ENCODE peak calls at places on chromosomes 12 and 14, in six cellular contexts. P is skeletal muscle cell, X is astrocyte, Q is aorta, D is stomach, Z is OCI-LY7. H is an unnamed sample.

GRCh38 chr14:76919811-76920571 is 93.8 kb downstream of the LRRC74A start:
- DNase-seq in P (peak), X (peak), Q (peak), D (peak), Z (no peak), H (no peak)

GRCh38 chr12:27460471-27460978 is 14.0 kb downstream of the SMCO2 start:
- DNase-seq in P (no peak), X (peak), Q (no peak), D (no peak), Z (no peak), H (no peak)

GRCh38 chr12:51025182-51025747 is 919 bp downstream of the SLC11A2 start:
- DNase-seq in P (no peak), X (no peak), Q (no peak), D (no peak), Z (no peak), H (no peak)

GRCh38 chr14:52328286-52328685 is 14.2 kb downstream of the PTGER2 start:
- DNase-seq in P (no peak), X (peak), Q (no peak), D (no peak), Z (no peak), H (no peak)

GRCh38 chr14:51067306-51067705 is 27.6 kb downstream of the TRIM9 start:
- DNase-seq in P (no peak), X (no peak), Q (no peak), D (no peak), Z (no peak), H (no peak)

GRCh38 chr14:92956961-92957360 is 34.0 kb downstream of the CHGA start:
- DNase-seq in P (no peak), X (no peak), Q (peak), D (no peak), Z (no peak), H (no peak)

GRCh38 chr12:76264617-76265016 is 83.6 kb downstream of the BBS10 start:
- DNase-seq in P (no peak), X (no peak), Q (no peak), D (no peak), Z (no peak), H (peak)

GRCh38 chr14:69153848-69154208 is 909 bp upstream of the DCAF5 start:
- DNase-seq in P (no peak), X (peak), Q (no peak), D (no peak), Z (peak), H (no peak)

GRCh38 chr12:59084758-59085383 is 164.6 kb upstream of the LRIG3 start:
- DNase-seq in P (no peak), X (peak), Q (no peak), D (no peak), Z (no peak), H (no peak)

GRCh38 chr14:74577948-74578275 is 34.1 kb downstream of the LTBP2 start:
- DNase-seq in P (no peak), X (no peak), Q (peak), D (no peak), Z (no peak), H (no peak)

GRCh38 chr12:125013816-125014442 is 20.5 kb downstream of the BRI3BP start:
- DNase-seq in P (no peak), X (no peak), Q (peak), D (peak), Z (no peak), H (no peak)

GRCh38 chr12:10663869-10664268 is 10.0 kb downstream of the STYK1 start:
- DNase-seq in P (no peak), X (no peak), Q (no peak), D (no peak), Z (no peak), H (no peak)
- H3K4me3 ChIP-seq in P (no peak), X (no peak), Q (no peak), D (no peak), Z (no peak), H (no peak)

DNA sequence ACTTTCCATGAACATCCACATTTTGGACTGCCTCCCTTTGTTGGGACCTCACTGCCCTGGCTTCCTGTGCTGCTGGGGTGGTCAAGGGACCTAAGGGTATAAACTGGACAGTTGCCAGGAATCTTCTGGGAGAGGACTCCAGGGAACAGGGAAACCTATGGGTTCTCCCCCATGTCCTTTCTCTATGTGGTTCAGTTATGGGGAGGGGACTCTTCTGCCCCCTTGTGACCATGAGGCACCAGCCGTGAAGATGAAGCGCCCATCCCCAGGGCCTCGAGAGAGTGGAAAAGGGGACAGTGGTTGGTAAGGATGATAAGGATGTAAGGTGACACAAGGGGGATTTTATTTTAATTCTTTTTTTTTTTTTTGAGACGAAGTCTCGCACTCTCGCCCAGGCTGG is 177.0 kb upstream of the TMEM132C start:
- DNase-seq in P (no peak), X (no peak), Q (no peak), D (no peak), Z (no peak), H (no peak)
- H3K4me3 ChIP-seq in P (no peak), X (no peak), Q (no peak), D (no peak), Z (no peak), H (no peak)

GRCh38 chr12:6866163-6866919 is 990 bp upstream of the TPI1 start:
- DNase-seq in P (no peak), X (no peak), Q (no peak), D (no peak), Z (no peak), H (no peak)
- H3K4me3 ChIP-seq in P (peak), X (peak), Q (no peak), D (peak), Z (peak), H (peak)

DNA sequence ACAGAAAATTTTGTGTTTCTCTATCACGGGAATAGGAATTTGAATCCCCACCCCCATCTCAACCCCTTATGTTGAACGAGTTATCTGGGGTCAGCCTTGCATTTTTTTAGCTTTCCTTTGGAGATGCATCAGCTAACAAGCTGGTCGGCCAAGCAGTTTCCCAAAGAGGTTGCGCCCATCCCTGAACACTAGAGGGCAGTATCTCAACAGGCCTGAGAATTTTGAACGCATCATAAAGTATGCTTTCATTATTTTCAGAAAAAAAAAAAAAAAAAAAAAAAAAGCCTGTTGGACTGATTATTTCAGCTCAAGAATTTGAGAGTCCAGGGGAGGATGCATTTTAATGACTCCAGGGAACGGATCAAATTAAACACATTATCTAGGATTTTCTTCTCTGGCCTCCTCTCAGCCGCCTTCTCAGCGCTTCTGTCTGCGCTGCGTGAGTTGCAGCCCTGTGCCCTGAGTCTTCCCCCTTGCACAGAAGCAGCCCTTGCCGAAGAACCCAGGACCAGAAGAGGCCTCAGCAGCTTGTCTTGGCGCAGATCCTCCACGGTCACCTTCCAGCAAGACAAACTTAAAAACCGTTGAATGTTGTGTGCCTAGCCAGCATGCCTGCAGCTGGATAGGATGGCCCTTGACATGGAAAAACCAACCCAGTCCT is 76.5 kb upstream of the GZMB start:
- DNase-seq in P (peak), X (peak), Q (peak), D (peak), Z (peak), H (peak)
- H3K4me3 ChIP-seq in P (peak), X (no peak), Q (no peak), D (no peak), Z (no peak), H (no peak)

GRCh38 chr12:32894566-32894965 is 2.0 kb downstream of the PKP2 start:
- DNase-seq in P (no peak), X (no peak), Q (no peak), D (no peak), Z (no peak), H (no peak)
- H3K4me3 ChIP-seq in P (no peak), X (no peak), Q (no peak), D (peak), Z (no peak), H (no peak)

H was measured in LNCaP clone FGC.